ENCODE peak calls at places on chromosomes 16 and 17, in six cellular contexts. R is endodermal cell, B is SK-N-SH, U is PC-9, I is pancreas, L is OCI-LY7. N is an unnamed sample. For H3K4me1, the result is how much of the 10 kb centered on the place peaks cover.

GRCh38 chr17:33038740-33039139 is 47.1 kb downstream of the SPACA3 start:
- DNase-seq in R (peak), B (peak), U (no peak), I (peak), L (peak), N (no peak)

GRCh38 chr16:85626191-85626951 is 13.2 kb downstream of the GSE1 start:
- DNase-seq in R (peak), B (peak), U (no peak), I (no peak), L (no peak), N (peak)

GRCh38 chr17:46841561-46842379 is 9.6 kb upstream of the WNT9B start:
- DNase-seq in R (peak), B (peak), U (no peak), I (peak), L (no peak), N (no peak)

GRCh38 chr16:27695161-27695560 is 145.2 kb downstream of the KATNIP start:
- DNase-seq in R (no peak), B (no peak), U (no peak), I (no peak), L (no peak), N (no peak)

GRCh38 chr16:78605548-78606097 is 506.2 kb downstream of the WWOX start:
- DNase-seq in R (no peak), B (no peak), U (no peak), I (no peak), L (no peak), N (no peak)

GRCh38 chr17:76868669-76869208 is 535 bp downstream of the MGAT5B start:
- DNase-seq in R (peak), B (peak), U (no peak), I (no peak), L (no peak), N (no peak)

GRCh38 chr17:75818326-75818885 is 25.8 kb downstream of the UNC13D start:
- DNase-seq in R (no peak), B (peak), U (no peak), I (no peak), L (no peak), N (no peak)

GRCh38 chr17:79632432-79632735 is 21.5 kb upstream of the RBFOX3 start:
- DNase-seq in R (peak), B (no peak), U (no peak), I (peak), L (no peak), N (peak)

GRCh38 chr16:65224994-65225393 is 103.1 kb upstream of the CDH11 start:
- DNase-seq in R (no peak), B (no peak), U (no peak), I (no peak), L (no peak), N (no peak)

GRCh38 chr16:65226077-65226476 is 104.2 kb upstream of the CDH11 start:
- DNase-seq in R (no peak), B (no peak), U (no peak), I (no peak), L (no peak), N (no peak)

GRCh38 chr16:65223335-65223734 is 101.5 kb upstream of the CDH11 start:
- DNase-seq in R (no peak), B (no peak), U (no peak), I (no peak), L (no peak), N (no peak)

GRCh38 chr16:65225488-65225887 is 103.6 kb upstream of the CDH11 start:
- DNase-seq in R (no peak), B (no peak), U (no peak), I (no peak), L (no peak), N (no peak)

GRCh38 chr16:65224471-65224870 is 102.6 kb upstream of the CDH11 start:
- DNase-seq in R (no peak), B (no peak), U (no peak), I (no peak), L (no peak), N (no peak)
- H3K4me1 ChIP-seq in R (under half), B (under half), U (under half), I (under half), L (under half), N (under half)

GRCh38 chr17:81834831-81835267 is at the start of gene PPP1R27:
- DNase-seq in R (no peak), B (no peak), U (no peak), I (peak), L (no peak), N (no peak)

GRCh38 chr17:81839301-81839700 is 4.5 kb upstream of the PPP1R27 start:
- DNase-seq in R (no peak), B (no peak), U (no peak), I (no peak), L (no peak), N (no peak)

GRCh38 chr17:81838753-81839255 is 4.0 kb upstream of the PPP1R27 start:
- DNase-seq in R (no peak), B (no peak), U (no peak), I (no peak), L (no peak), N (no peak)

GRCh38 chr17:81840826-81841778 is 6.3 kb upstream of the PPP1R27 start:
- DNase-seq in R (peak), B (no peak), U (no peak), I (peak), L (no peak), N (peak)

DNA sequence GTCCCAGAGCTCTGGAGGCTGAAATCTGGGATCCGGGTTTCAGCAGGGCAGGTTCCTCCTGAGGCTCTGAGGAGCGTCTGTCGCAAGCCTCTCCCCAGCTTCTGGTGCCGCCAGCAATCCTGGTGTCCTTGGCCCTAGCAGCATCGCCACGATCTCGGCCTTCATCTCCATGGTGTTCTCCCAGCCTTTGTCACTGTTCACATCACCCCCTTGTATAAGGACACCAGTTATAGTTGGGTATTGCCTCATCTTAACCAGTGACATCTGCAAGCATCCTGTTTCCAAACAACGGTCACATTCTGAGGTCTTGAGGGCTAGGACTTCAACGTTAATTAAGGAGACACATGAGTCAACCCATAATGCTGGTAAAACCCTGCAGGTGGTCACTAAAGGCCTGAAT is 2.8 kb upstream of the PPP1R27 start:
- DNase-seq in R (no peak), B (no peak), U (no peak), I (no peak), L (no peak), N (no peak)
- H3K4me1 ChIP-seq in R (under half), B (under half), U (under half), I (under half), L (under half), N (under half)

GRCh38 chr17:82104797-82105416 is 6.9 kb upstream of the FASN start:
- DNase-seq in R (no peak), B (no peak), U (no peak), I (no peak), L (no peak), N (no peak)
- H3K4me1 ChIP-seq in R (under half), B (half or more), U (half or more), I (under half), L (half or more), N (half or more)

GRCh38 chr17:9336817-9337216 is 238.8 kb downstream of the STX8 start:
- DNase-seq in R (no peak), B (no peak), U (no peak), I (no peak), L (no peak), N (no peak)
- H3K4me1 ChIP-seq in R (under half), B (under half), U (under half), I (under half), L (under half), N (under half)

GRCh38 chr17:39082482-39082881 is 69.0 kb downstream of the PLXDC1 start:
- DNase-seq in R (no peak), B (no peak), U (no peak), I (no peak), L (no peak), N (no peak)

GRCh38 chr17:39083270-39083669 is 68.2 kb downstream of the PLXDC1 start:
- DNase-seq in R (no peak), B (no peak), U (no peak), I (no peak), L (no peak), N (peak)

GRCh38 chr17:39081851-39082250 is 69.6 kb downstream of the PLXDC1 start:
- DNase-seq in R (no peak), B (no peak), U (no peak), I (no peak), L (peak), N (no peak)

GRCh38 chr17:39080416-39081179 is 70.8 kb downstream of the PLXDC1 start:
- DNase-seq in R (no peak), B (no peak), U (no peak), I (no peak), L (no peak), N (no peak)

GRCh38 chr17:39084558-39084957 is 66.9 kb downstream of the PLXDC1 start:
- DNase-seq in R (no peak), B (peak), U (no peak), I (no peak), L (no peak), N (no peak)
- H3K4me1 ChIP-seq in R (under half), B (under half), U (under half), I (under half), L (under half), N (under half)